ENCODE peak calls at places on chromosomes 6 and 20, in six cellular contexts. G, Q, Y, J, D and R are unnamed samples.

GRCh38 chr6:17276766-17277165 is 4.4 kb upstream of the RBM24 start:
- DNase-seq in G (no peak), D (no peak), J (no peak), Q (no peak), Y (no peak), R (no peak)

GRCh38 chr20:49572857-49573256 is 4.9 kb upstream of the PTGIS start:
- DNase-seq in Q (no peak), J (no peak), G (no peak), D (no peak), Y (no peak), R (peak; percentile 36)

GRCh38 chr20:53387983-53388675 is 205.5 kb downstream of the ZNF217 start:
- DNase-seq in Y (no peak), G (no peak), D (no peak), J (no peak), Q (no peak), R (no peak)

GRCh38 chr6:6995328-6995727 is 112.4 kb upstream of the RREB1 start:
- DNase-seq in Q (no peak), G (no peak), D (no peak), Y (no peak), J (no peak), R (no peak)

GRCh38 chr6:167985911-167986595 is 11.4 kb upstream of the KIF25 start:
- DNase-seq in Q (no peak), Y (no peak), J (no peak), G (no peak), D (no peak), R (no peak)

GRCh38 chr20:52959125-52959524 is 13.0 kb upstream of the TSHZ2 start:
- DNase-seq in G (peak; percentile 35), Q (no peak), J (no peak), D (peak; percentile 13), Y (peak; percentile 15), R (no peak)

GRCh38 chr6:105250523-105250922 is 70.7 kb upstream of the POPDC3 start:
- DNase-seq in Y (no peak), J (no peak), G (no peak), Q (no peak), D (no peak), R (no peak)

GRCh38 chr6:34656378-34657036 is 40.1 kb downstream of the ILRUN start:
- DNase-seq in D (peak; percentile 26), Y (no peak), J (no peak), G (peak; percentile 57), Q (no peak), R (no peak)

GRCh38 chr20:35698298-35699126 is 640 bp downstream of the NFS1 start:
- DNase-seq in Y (no peak), G (peak; percentile 23), Q (no peak), D (peak; percentile 10), J (no peak), R (peak; percentile 55)

GRCh38 chr6:113476937-113477839 is 380.0 kb upstream of the MARCKS start:
- DNase-seq in Q (no peak), Y (no peak), J (no peak), G (no peak), D (no peak), R (no peak)

DNA sequence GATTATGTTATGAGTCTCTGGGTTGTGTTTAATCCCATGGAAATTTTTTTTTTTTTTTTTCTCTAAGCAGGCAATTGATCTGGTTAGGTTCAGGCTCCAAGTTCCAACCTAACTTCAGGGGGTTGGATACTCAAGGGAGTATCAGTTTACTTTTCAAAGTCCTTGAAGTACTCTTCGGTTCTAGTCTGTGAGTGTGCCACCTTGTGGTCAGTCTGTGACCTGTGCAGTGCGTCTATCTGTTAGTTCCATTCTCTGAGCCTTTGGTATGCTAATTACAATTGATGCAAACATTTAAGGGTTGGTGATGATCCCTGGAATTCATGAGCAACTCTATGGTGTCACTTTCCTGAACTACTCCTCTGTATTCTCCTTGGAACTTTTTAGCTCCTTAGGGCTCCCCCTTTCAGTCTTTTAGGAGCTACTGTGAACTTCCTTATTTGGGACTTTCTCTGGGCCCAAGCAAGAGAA is 342.0 kb downstream of the SOX4 start:
- DNase-seq in J (no peak), D (no peak), G (peak; percentile 63), Y (no peak), Q (no peak), R (peak; percentile 34)
- TF ChIP-seq CTCF in J (peak; percentile 40), D (peak; percentile 30), G (peak; percentile 57), Y (peak; percentile 65), Q (peak; percentile 33), R (peak; percentile 74)

DNA sequence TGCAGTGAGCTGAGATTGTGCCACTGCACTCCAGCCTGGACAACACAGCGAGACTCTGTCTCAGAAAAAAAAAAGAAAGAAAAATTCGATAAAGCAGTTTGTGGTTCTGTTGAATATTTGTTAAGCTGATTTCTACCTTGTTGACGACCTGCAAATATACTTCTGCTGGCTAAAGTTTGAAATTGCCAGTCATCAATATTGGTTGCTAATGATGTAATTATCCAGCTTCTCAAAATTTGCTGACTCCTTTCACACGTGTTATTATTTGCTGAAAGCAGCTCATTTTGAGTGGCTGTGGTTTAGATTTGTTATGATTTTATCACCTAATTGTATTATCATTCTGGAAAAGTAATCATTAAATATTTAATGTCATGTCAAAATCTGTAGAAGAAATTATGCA is 774.3 kb downstream of the QKI start:
- DNase-seq in Q (no peak), G (no peak), J (no peak), D (no peak), Y (no peak), R (no peak)
- TF ChIP-seq CTCF in Q (no peak), G (no peak), J (no peak), D (no peak), Y (no peak), R (no peak)

GRCh38 chr6:5468586-5468985 is 207.3 kb downstream of the FARS2 start:
- DNase-seq in G (peak; percentile 27), Y (no peak), J (no peak), Q (no peak), D (no peak), R (no peak)

GRCh38 chr6:5471637-5472430 is 210.5 kb downstream of the FARS2 start:
- DNase-seq in Q (no peak), G (no peak), J (no peak), D (no peak), Y (peak; percentile 33), R (peak; percentile 83)

GRCh38 chr6:5471044-5471443 is 209.7 kb downstream of the FARS2 start:
- DNase-seq in D (peak; percentile 14), G (peak; percentile 73), Q (peak; percentile 42), Y (peak; percentile 66), J (peak; percentile 75), R (peak; percentile 82)

GRCh38 chr6:5466459-5466858 is 205.1 kb downstream of the FARS2 start:
- DNase-seq in D (no peak), Q (no peak), Y (no peak), J (no peak), G (peak; percentile 58), R (no peak)

GRCh38 chr6:5469101-5469846 is 208.0 kb downstream of the FARS2 start:
- DNase-seq in G (peak; percentile 19), J (no peak), Y (no peak), D (no peak), Q (no peak), R (no peak)
- TF ChIP-seq CTCF in G (no peak), J (no peak), Y (no peak), D (no peak), Q (no peak), R (no peak)

GRCh38 chr20:13263451-13263850 is 42.4 kb downstream of the ISM1 start:
- DNase-seq in J (no peak), Q (no peak), G (no peak), Y (no peak), D (no peak), R (no peak)
- TF ChIP-seq CTCF in J (no peak), Q (no peak), G (no peak), Y (no peak), D (no peak), R (no peak)

DNA sequence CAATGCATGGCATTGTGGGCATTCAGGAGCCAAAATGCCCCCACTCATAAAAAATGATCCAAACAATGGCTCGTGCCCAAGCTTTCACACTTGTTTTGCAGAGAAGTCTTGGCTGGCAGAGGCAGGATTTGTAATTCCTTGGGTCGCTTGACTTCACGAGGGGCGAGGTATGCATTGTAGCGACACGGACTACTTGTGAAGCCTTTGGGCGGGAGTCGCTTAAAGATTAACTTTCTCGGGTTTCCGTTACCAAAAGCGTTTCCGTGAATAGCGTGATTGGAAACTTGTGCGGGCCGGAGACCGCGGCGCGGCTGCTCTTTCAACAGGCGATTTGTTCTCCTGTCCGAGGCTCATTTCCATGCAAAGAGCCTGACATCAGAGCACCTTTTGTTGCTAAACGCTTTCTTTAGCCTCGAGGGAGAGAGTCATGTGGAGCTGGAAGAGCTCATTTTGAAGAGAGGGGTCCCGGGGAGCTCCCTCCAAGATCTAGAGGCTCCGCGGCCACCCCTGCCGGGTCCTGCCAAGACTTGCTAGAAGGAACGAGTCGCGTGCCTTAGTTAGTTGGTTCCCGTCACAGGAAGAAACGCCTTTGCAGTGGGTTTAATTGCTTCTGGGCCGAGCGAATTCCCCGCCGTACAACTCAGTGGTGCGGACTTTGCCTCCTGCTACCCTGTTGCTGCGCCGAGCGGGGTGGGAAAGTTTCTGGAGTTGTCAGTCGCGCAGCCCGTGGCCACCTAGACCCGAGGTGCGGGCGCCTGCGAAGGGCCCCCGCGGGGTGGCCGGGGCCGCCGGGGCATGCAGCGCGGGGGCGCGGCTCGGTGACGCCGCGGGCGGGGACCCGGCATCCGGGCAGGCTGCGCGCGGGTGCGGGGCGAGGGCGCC is at the start of gene SASH1:
- DNase-seq in Y (peak; percentile 69), G (peak; percentile 82), D (peak; percentile 61), J (peak; percentile 52), Q (peak; percentile 64), R (peak; percentile 57)
- TF ChIP-seq CTCF in Y (no peak), G (no peak), D (no peak), J (no peak), Q (no peak), R (no peak)

DNA sequence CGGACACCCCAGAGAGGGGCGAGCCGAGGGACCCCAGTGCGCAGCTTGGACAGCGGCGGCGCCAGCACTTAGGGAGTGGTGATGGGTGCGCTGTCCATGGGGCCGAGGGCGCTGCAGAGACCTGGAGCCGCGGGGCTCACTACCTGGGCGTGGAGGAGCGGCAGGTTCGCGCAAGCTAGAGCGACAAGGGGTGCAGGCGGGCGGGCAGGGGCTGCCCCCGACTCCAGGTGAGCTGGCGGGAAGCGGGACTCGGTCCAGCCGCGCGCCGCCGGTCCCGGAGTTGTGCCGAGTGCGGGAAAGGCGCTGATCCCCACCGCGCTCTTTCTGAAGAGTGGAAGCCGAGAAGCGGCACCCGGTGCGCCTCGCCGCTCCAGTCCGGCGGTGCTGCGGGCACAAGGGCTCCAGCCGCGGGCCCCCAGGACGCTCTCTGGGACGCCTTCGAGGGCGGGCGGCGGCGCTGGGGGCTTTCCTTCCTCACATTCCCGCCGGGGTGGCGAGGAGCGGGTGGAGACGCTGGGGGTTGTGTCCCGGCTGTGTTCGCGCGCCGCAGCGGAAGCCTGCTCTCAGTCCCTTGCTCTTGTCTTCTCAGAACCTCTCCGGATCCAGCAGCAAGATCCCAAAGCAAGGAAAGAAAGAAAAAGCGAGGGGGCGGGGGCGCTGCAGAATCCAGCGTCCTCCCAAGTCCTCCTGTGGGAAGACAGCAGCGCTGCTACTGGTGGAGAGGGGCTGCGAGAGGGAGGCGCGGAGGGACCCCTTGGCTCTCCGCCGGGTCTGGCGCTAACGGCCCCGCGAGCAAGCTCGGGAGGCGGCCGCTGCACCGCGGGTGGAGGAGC is at the start of gene B3GAT2:
- DNase-seq in Q (peak; percentile 14), Y (peak; percentile 36), J (peak; percentile 49), D (peak; percentile 7), G (peak; percentile 25), R (peak; percentile 68)
- TF ChIP-seq CTCF in Q (no peak), Y (no peak), J (no peak), D (no peak), G (no peak), R (no peak)